ENCODE peak calls at places on chromosomes 5 and 9, in seven cellular contexts. One of them, this sample, is unnamed.

GRCh38 chr5:96151891-96152290 is 190.2 kb upstream of the ELL2 start:
- DNase-seq in fibroblast of lung: no peak
- DNase-seq in mesenchymal stem cell: peak; percentile 49
- DNase-seq in cardiac muscle cell: no peak
- DNase-seq in astrocyte: no peak
- DNase-seq in heart right ventricle: no peak
- DNase-seq in CD8-positive, alpha-beta T cell: no peak
- DNase-seq in this sample: peak; percentile 14

GRCh38 chr5:3116366-3116765 is 364.9 kb upstream of the IRX2 start:
- DNase-seq in fibroblast of lung: no peak
- DNase-seq in astrocyte: no peak
- DNase-seq in mesenchymal stem cell: no peak
- DNase-seq in CD8-positive, alpha-beta T cell: no peak
- DNase-seq in heart right ventricle: no peak
- DNase-seq in cardiac muscle cell: no peak
- DNase-seq in this sample: no peak

GRCh38 chr5:148962761-148963324 is 100.0 kb downstream of the SH3TC2 start:
- DNase-seq in fibroblast of lung: no peak
- DNase-seq in CD8-positive, alpha-beta T cell: no peak
- DNase-seq in cardiac muscle cell: no peak
- DNase-seq in mesenchymal stem cell: no peak
- DNase-seq in astrocyte: no peak
- DNase-seq in heart right ventricle: no peak
- DNase-seq in this sample: peak; percentile 57

GRCh38 chr5:177434437-177434836 is 8.0 kb downstream of the GRK6 start:
- DNase-seq in astrocyte: no peak
- DNase-seq in CD8-positive, alpha-beta T cell: peak; percentile 43
- DNase-seq in mesenchymal stem cell: no peak
- DNase-seq in cardiac muscle cell: no peak
- DNase-seq in fibroblast of lung: no peak
- DNase-seq in heart right ventricle: no peak
- DNase-seq in this sample: no peak

GRCh38 chr9:123064662-123065061 is 31.2 kb downstream of the GPR21 start:
- DNase-seq in CD8-positive, alpha-beta T cell: no peak
- DNase-seq in cardiac muscle cell: no peak
- DNase-seq in astrocyte: no peak
- DNase-seq in mesenchymal stem cell: no peak
- DNase-seq in fibroblast of lung: no peak
- DNase-seq in heart right ventricle: no peak
- DNase-seq in this sample: no peak

GRCh38 chr9:107751522-107752235 is 262.1 kb upstream of the KLF4 start:
- DNase-seq in astrocyte: peak; percentile 47
- DNase-seq in CD8-positive, alpha-beta T cell: no peak
- DNase-seq in heart right ventricle: no peak
- DNase-seq in fibroblast of lung: peak; percentile 37
- DNase-seq in cardiac muscle cell: no peak
- DNase-seq in mesenchymal stem cell: peak; percentile 90
- DNase-seq in this sample: peak; percentile 65

GRCh38 chr9:88757406-88758010 is 222.5 kb downstream of the NXNL2 start:
- DNase-seq in astrocyte: no peak
- DNase-seq in heart right ventricle: no peak
- DNase-seq in cardiac muscle cell: no peak
- DNase-seq in fibroblast of lung: no peak
- DNase-seq in mesenchymal stem cell: no peak
- DNase-seq in CD8-positive, alpha-beta T cell: no peak
- DNase-seq in this sample: no peak

GRCh38 chr5:90940227-90940995 is 381.8 kb downstream of the ADGRV1 start:
- DNase-seq in cardiac muscle cell: peak; percentile 65
- DNase-seq in CD8-positive, alpha-beta T cell: peak; percentile 56
- DNase-seq in astrocyte: peak; percentile 18
- DNase-seq in fibroblast of lung: peak; percentile 42
- DNase-seq in mesenchymal stem cell: peak; percentile 35
- DNase-seq in heart right ventricle: no peak
- DNase-seq in this sample: peak; percentile 53

GRCh38 chr9:76944011-76944410 is 38.1 kb upstream of the PRUNE2 start:
- DNase-seq in astrocyte: no peak
- DNase-seq in cardiac muscle cell: no peak
- DNase-seq in heart right ventricle: no peak
- DNase-seq in fibroblast of lung: no peak
- DNase-seq in CD8-positive, alpha-beta T cell: no peak
- DNase-seq in mesenchymal stem cell: no peak
- DNase-seq in this sample: no peak

GRCh38 chr9:86854898-86855523 is 92.3 kb downstream of the GAS1 start:
- DNase-seq in CD8-positive, alpha-beta T cell: no peak
- DNase-seq in heart right ventricle: no peak
- DNase-seq in cardiac muscle cell: peak; percentile 76
- DNase-seq in mesenchymal stem cell: peak; percentile 42
- DNase-seq in astrocyte: peak; percentile 68
- DNase-seq in fibroblast of lung: peak; percentile 98
- DNase-seq in this sample: peak; percentile 18

GRCh38 chr5:114450516-114450909 is 88.6 kb downstream of the KCNN2 start:
- DNase-seq in mesenchymal stem cell: no peak
- DNase-seq in heart right ventricle: peak; percentile 37
- DNase-seq in astrocyte: no peak
- DNase-seq in CD8-positive, alpha-beta T cell: no peak
- DNase-seq in cardiac muscle cell: no peak
- DNase-seq in fibroblast of lung: peak; percentile 13
- DNase-seq in this sample: peak; percentile 33

GRCh38 chr5:13943691-13944090 is 797 bp downstream of the DNAH5 start:
- DNase-seq in heart right ventricle: no peak
- DNase-seq in fibroblast of lung: no peak
- DNase-seq in mesenchymal stem cell: no peak
- DNase-seq in CD8-positive, alpha-beta T cell: no peak
- DNase-seq in cardiac muscle cell: no peak
- DNase-seq in astrocyte: no peak
- DNase-seq in this sample: no peak

GRCh38 chr5:57306359-57306758 is 132.5 kb downstream of the GPBP1 start:
- DNase-seq in mesenchymal stem cell: no peak
- DNase-seq in cardiac muscle cell: no peak
- DNase-seq in fibroblast of lung: no peak
- DNase-seq in heart right ventricle: no peak
- DNase-seq in astrocyte: no peak
- DNase-seq in CD8-positive, alpha-beta T cell: no peak
- DNase-seq in this sample: no peak
- H3K27ac ChIP-seq in mesenchymal stem cell: no peak overlapping the region
- H3K27ac ChIP-seq in cardiac muscle cell: no peak overlapping the region
- H3K27ac ChIP-seq in fibroblast of lung: no peak overlapping the region
- H3K27ac ChIP-seq in heart right ventricle: no peak overlapping the region
- H3K27ac ChIP-seq in astrocyte: no peak overlapping the region
- H3K27ac ChIP-seq in CD8-positive, alpha-beta T cell: no peak overlapping the region
- H3K27ac ChIP-seq in this sample: no peak overlapping the region

GRCh38 chr5:68452286-68452685 is 236.7 kb downstream of the PIK3R1 start:
- DNase-seq in mesenchymal stem cell: no peak
- DNase-seq in astrocyte: no peak
- DNase-seq in heart right ventricle: no peak
- DNase-seq in fibroblast of lung: no peak
- DNase-seq in cardiac muscle cell: no peak
- DNase-seq in CD8-positive, alpha-beta T cell: no peak
- DNase-seq in this sample: no peak

GRCh38 chr5:68455216-68455615 is 239.7 kb downstream of the PIK3R1 start:
- DNase-seq in CD8-positive, alpha-beta T cell: no peak
- DNase-seq in fibroblast of lung: no peak
- DNase-seq in cardiac muscle cell: no peak
- DNase-seq in mesenchymal stem cell: no peak
- DNase-seq in heart right ventricle: no peak
- DNase-seq in astrocyte: no peak
- DNase-seq in this sample: peak; percentile 19

GRCh38 chr5:68454766-68455165 is 239.2 kb downstream of the PIK3R1 start:
- DNase-seq in cardiac muscle cell: no peak
- DNase-seq in CD8-positive, alpha-beta T cell: no peak
- DNase-seq in mesenchymal stem cell: no peak
- DNase-seq in heart right ventricle: no peak
- DNase-seq in astrocyte: peak; percentile 34
- DNase-seq in fibroblast of lung: no peak
- DNase-seq in this sample: no peak

GRCh38 chr5:68456756-68457217 is 241.2 kb downstream of the PIK3R1 start:
- DNase-seq in heart right ventricle: peak; percentile 50
- DNase-seq in fibroblast of lung: peak; percentile 50
- DNase-seq in cardiac muscle cell: no peak
- DNase-seq in mesenchymal stem cell: peak; percentile 76
- DNase-seq in CD8-positive, alpha-beta T cell: no peak
- DNase-seq in astrocyte: peak; percentile 59
- DNase-seq in this sample: peak; percentile 71

GRCh38 chr5:68454172-68454571 is 238.6 kb downstream of the PIK3R1 start:
- DNase-seq in CD8-positive, alpha-beta T cell: no peak
- DNase-seq in astrocyte: no peak
- DNase-seq in cardiac muscle cell: no peak
- DNase-seq in fibroblast of lung: no peak
- DNase-seq in heart right ventricle: no peak
- DNase-seq in mesenchymal stem cell: no peak
- DNase-seq in this sample: no peak
- H3K27ac ChIP-seq in CD8-positive, alpha-beta T cell: no peak overlapping the region
- H3K27ac ChIP-seq in astrocyte: no peak overlapping the region
- H3K27ac ChIP-seq in cardiac muscle cell: no peak overlapping the region
- H3K27ac ChIP-seq in fibroblast of lung: no peak overlapping the region
- H3K27ac ChIP-seq in heart right ventricle: no peak overlapping the region
- H3K27ac ChIP-seq in mesenchymal stem cell: no peak overlapping the region
- H3K27ac ChIP-seq in this sample: no peak overlapping the region

GRCh38 chr5:16721151-16722102 is 104.6 kb upstream of the RETREG1 start:
- DNase-seq in astrocyte: no peak
- DNase-seq in mesenchymal stem cell: no peak
- DNase-seq in fibroblast of lung: no peak
- DNase-seq in cardiac muscle cell: peak; percentile 9
- DNase-seq in CD8-positive, alpha-beta T cell: no peak
- DNase-seq in heart right ventricle: no peak
- DNase-seq in this sample: no peak
- H3K27ac ChIP-seq in astrocyte: no peak overlapping the region
- H3K27ac ChIP-seq in mesenchymal stem cell: no peak overlapping the region
- H3K27ac ChIP-seq in fibroblast of lung: no peak overlapping the region
- H3K27ac ChIP-seq in cardiac muscle cell: no peak overlapping the region
- H3K27ac ChIP-seq in CD8-positive, alpha-beta T cell: no peak overlapping the region
- H3K27ac ChIP-seq in heart right ventricle: no peak overlapping the region
- H3K27ac ChIP-seq in this sample: no peak overlapping the region

GRCh38 chr5:125199968-125200841 is 453.8 kb upstream of the ZNF608 start:
- DNase-seq in CD8-positive, alpha-beta T cell: no peak
- DNase-seq in fibroblast of lung: peak; percentile 15
- DNase-seq in heart right ventricle: no peak
- DNase-seq in astrocyte: peak; percentile 18
- DNase-seq in cardiac muscle cell: peak; percentile 61
- DNase-seq in mesenchymal stem cell: peak; percentile 54
- DNase-seq in this sample: no peak
- H3K27ac ChIP-seq in CD8-positive, alpha-beta T cell: no peak overlapping the region
- H3K27ac ChIP-seq in fibroblast of lung: no peak overlapping the region
- H3K27ac ChIP-seq in heart right ventricle: no peak overlapping the region
- H3K27ac ChIP-seq in astrocyte: no peak overlapping the region
- H3K27ac ChIP-seq in cardiac muscle cell: peak overlapping the region; percentile 97
- H3K27ac ChIP-seq in mesenchymal stem cell: no peak overlapping the region
- H3K27ac ChIP-seq in this sample: no peak overlapping the region

GRCh38 chr9:4490705-4491620 is 695 bp downstream of the SLC1A1 start:
- DNase-seq in astrocyte: no peak
- DNase-seq in heart right ventricle: no peak
- DNase-seq in mesenchymal stem cell: peak; percentile 16
- DNase-seq in CD8-positive, alpha-beta T cell: no peak
- DNase-seq in cardiac muscle cell: no peak
- DNase-seq in fibroblast of lung: peak; percentile 8
- DNase-seq in this sample: no peak
- H3K27ac ChIP-seq in astrocyte: no peak overlapping the region
- H3K27ac ChIP-seq in heart right ventricle: peak overlapping the region; percentile 75
- H3K27ac ChIP-seq in mesenchymal stem cell: peak overlapping the region; percentile 43
- H3K27ac ChIP-seq in CD8-positive, alpha-beta T cell: no peak overlapping the region
- H3K27ac ChIP-seq in cardiac muscle cell: no peak overlapping the region
- H3K27ac ChIP-seq in fibroblast of lung: no peak overlapping the region
- H3K27ac ChIP-seq in this sample: no peak overlapping the region